ENCODE peak calls at places on chromosomes 13 and 19, in ten cellular contexts. P, D, G, R, O, T, I, C, M and W are unnamed samples.
A peak's percentile ranks its signal among the peaks of the same experiment; 100 is the strongest.

GRCh38 chr13:32246468-32246867 is 68.7 kb downstream of the ZAR1L start:
- DNase-seq in P (peak; percentile 68), D (peak; percentile 87), G (peak; percentile 63), R (peak; percentile 83), O (peak; percentile 42), T (peak; percentile 15), I (peak; percentile 62), C (peak; percentile 40), M (peak; percentile 24), W (peak; percentile 40)

GRCh38 chr19:31963741-31964140 is 381.7 kb upstream of the ZNF507 start:
- DNase-seq in P (no peak), D (no peak), G (no peak), R (no peak), O (no peak), T (no peak), I (no peak), C (peak; percentile 22), M (peak; percentile 32), W (no peak)

GRCh38 chr19:28294395-28294794 is 918.6 kb downstream of the UQCRFS1 start:
- DNase-seq in P (no peak), D (peak; percentile 51), G (no peak), R (no peak), O (peak; percentile 42), T (no peak), I (no peak), C (no peak), M (no peak), W (no peak)

GRCh38 chr19:29841559-29842367 is 30.0 kb downstream of the CCNE1 start:
- DNase-seq in P (no peak), D (peak; percentile 43), G (peak; percentile 87), R (peak; percentile 53), O (peak; percentile 37), T (no peak), I (peak; percentile 20), C (no peak), M (no peak), W (peak; percentile 49)

GRCh38 chr19:13006431-13007281 is 11.4 kb downstream of the NFIX start:
- DNase-seq in P (peak; percentile 54), D (no peak), G (no peak), R (no peak), O (no peak), T (no peak), I (no peak), C (no peak), M (no peak), W (no peak)

GRCh38 chr13:114140909-114141255 is 8.5 kb upstream of the RASA3 start:
- DNase-seq in P (no peak), D (no peak), G (no peak), R (no peak), O (no peak), T (peak; percentile 33), I (no peak), C (no peak), M (no peak), W (no peak)

GRCh38 chr13:97879646-97880297 is 73.7 kb upstream of the IPO5 start:
- DNase-seq in P (no peak), D (peak; percentile 77), G (peak; percentile 69), R (no peak), O (peak; percentile 88), T (no peak), I (no peak), C (no peak), M (no peak), W (no peak)

GRCh38 chr13:95880346-95880745 is 172.9 kb downstream of the UGGT2 start:
- DNase-seq in P (no peak), D (peak; percentile 22), G (no peak), R (no peak), O (no peak), T (no peak), I (no peak), C (no peak), M (no peak), W (no peak)

DNA sequence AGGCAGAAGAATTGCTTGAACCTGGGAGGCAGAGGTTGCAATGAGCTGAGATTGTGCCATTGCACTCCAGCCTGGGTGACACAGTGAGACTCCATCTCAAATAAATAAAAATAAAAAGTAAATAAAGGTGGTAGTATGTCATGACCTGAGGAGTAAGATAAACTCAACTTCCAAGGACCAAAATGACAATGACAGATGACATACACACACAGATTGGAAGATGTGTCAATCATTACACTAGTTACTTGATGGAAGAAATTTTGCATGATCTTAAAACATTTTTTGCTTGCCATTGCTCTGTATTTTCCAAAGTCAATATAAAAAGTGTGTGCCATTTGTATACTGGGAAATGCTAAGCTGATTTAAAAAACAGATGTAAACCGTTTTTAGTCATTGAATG is 4.1 kb downstream of the SLC46A3 start:
- DNase-seq in P (no peak), D (no peak), G (no peak), R (no peak), O (no peak), T (no peak), I (no peak), C (no peak), M (no peak), W (no peak)
- TF ChIP-seq CTCF in P (no peak), D (no peak), G (no peak), R (no peak), O (no peak), T (no peak), I (no peak), C (no peak), M (no peak), W (no peak)

GRCh38 chr19:56084835-56085536 is 36.1 kb downstream of the ZNF787 start:
- DNase-seq in P (no peak), D (no peak), G (no peak), R (no peak), O (no peak), T (no peak), I (no peak), C (no peak), M (no peak), W (no peak)

GRCh38 chr19:56079609-56080008 is 41.5 kb downstream of the ZNF787 start:
- DNase-seq in P (no peak), D (no peak), G (no peak), R (no peak), O (no peak), T (no peak), I (no peak), C (no peak), M (no peak), W (no peak)

GRCh38 chr19:56076413-56076998 is 44.6 kb downstream of the ZNF787 start:
- DNase-seq in P (peak; percentile 72), D (peak; percentile 73), G (peak; percentile 57), R (peak; percentile 62), O (peak; percentile 29), T (no peak), I (peak; percentile 71), C (no peak), M (no peak), W (peak; percentile 27)

GRCh38 chr19:56083668-56084067 is 37.4 kb downstream of the ZNF787 start:
- DNase-seq in P (no peak), D (no peak), G (no peak), R (no peak), O (no peak), T (no peak), I (no peak), C (no peak), M (no peak), W (no peak)

GRCh38 chr19:56080669-56081401 is 40.3 kb downstream of the ZNF787 start:
- DNase-seq in P (peak; percentile 86), D (peak; percentile 87), G (peak; percentile 67), R (peak; percentile 90), O (peak; percentile 71), T (peak; percentile 81), I (peak; percentile 86), C (peak; percentile 85), M (peak; percentile 86), W (peak; percentile 51)
- TF ChIP-seq CTCF in P (peak; percentile 32), D (peak; percentile 58), G (peak; percentile 47), R (peak; percentile 63), O (peak; percentile 57), T (peak; percentile 75), I (peak; percentile 37), C (peak; percentile 64), M (peak; percentile 63), W (peak; percentile 60)

GRCh38 chr13:50485979-50486935 is 357.2 kb downstream of the DLEU7 start:
- DNase-seq in P (no peak), D (peak; percentile 52), G (no peak), R (no peak), O (peak; percentile 3), T (no peak), I (no peak), C (no peak), M (no peak), W (no peak)

GRCh38 chr13:50483416-50483815 is 360.1 kb downstream of the DLEU7 start:
- DNase-seq in P (no peak), D (no peak), G (no peak), R (no peak), O (no peak), T (no peak), I (no peak), C (no peak), M (no peak), W (no peak)

GRCh38 chr13:50476579-50476978 is 366.9 kb downstream of the DLEU7 start:
- DNase-seq in P (no peak), D (no peak), G (no peak), R (no peak), O (no peak), T (no peak), I (no peak), C (no peak), M (no peak), W (no peak)

GRCh38 chr13:50484472-50485113 is 358.9 kb downstream of the DLEU7 start:
- DNase-seq in P (no peak), D (no peak), G (peak; percentile 25), R (no peak), O (no peak), T (no peak), I (no peak), C (no peak), M (no peak), W (no peak)

GRCh38 chr13:50481936-50482335 is 361.6 kb downstream of the DLEU7 start:
- DNase-seq in P (no peak), D (no peak), G (no peak), R (no peak), O (no peak), T (no peak), I (no peak), C (no peak), M (no peak), W (no peak)
- TF ChIP-seq CTCF in P (no peak), D (no peak), G (no peak), R (no peak), O (no peak), T (no peak), I (no peak), C (no peak), M (no peak), W (no peak)

DNA sequence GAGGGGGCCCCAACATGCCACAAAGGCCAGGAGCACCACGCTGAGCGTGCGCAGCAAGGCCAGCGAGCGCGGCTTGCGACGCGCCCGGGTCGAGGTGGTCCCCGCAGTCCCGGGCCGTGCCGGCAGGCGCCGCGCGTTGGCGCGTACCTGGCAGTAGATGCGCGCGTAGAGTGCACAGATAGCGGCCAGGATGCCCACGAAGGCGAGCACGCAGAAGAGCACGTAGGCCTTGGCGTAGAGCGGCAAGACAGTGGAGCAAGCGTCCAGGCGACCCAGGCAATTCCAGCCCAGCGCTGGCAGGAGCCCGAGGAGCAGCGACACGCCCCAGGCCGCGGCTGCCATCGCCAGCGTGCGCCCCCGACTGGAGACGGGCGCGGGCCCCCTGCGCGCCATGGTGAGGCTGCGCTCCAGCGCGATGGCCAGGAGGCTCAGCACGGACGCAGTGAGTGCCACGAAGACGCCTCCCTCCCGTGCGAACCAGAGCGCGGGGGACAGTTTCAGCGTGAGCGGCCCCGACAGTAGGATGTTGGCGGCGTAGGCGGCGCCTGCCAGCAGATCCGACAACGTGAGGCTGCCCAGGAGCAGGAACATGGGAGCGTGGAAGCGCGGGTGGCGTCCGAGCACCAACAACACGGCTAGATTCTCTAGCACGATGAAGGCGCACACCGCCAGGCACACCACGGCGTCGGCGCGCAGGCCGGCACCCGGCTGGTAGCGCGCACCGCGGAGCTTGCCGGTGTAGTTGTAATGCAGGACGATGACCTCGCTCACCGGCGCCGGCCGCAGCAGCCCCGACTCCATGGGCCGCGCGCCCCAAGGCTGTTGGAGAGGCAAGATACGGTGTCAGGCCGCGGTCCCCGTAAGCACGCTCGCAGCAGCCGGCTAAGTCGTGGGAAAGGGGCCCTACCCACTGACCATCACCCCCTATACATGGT is 2.8 kb downstream of the S1PR5 start:
- DNase-seq in P (no peak), D (no peak), G (no peak), R (peak; percentile 88), O (no peak), T (no peak), I (no peak), C (no peak), M (no peak), W (no peak)
- TF ChIP-seq CTCF in P (no peak), D (no peak), G (no peak), R (peak; percentile 55), O (no peak), T (no peak), I (no peak), C (no peak), M (no peak), W (no peak)